ENCODE peak calls at places on chromosomes 7 and 10, in eight cellular contexts. J is B cell; I is mucosa of descending colon; X is activated naive CD4-positive, alpha-beta T cell treated with Interleukin-2 at 50 U/mL for 16 hours; L is right cardiac atrium; B is astrocyte of the hippocampus; D is NCI-H187; Q is neural crest cell. R is an unnamed sample.

GRCh38 chr10:33347227-33347626 is 12.8 kb upstream of the NRP1 start:
- DNase-seq in X (no peak), D (no peak), Q (no peak), L (no peak), B (no peak), J (no peak), I (no peak), R (no peak)

GRCh38 chr7:65840446-65840845 is 32.4 kb upstream of the VKORC1L1 start:
- DNase-seq in Q (peak; percentile 19), J (no peak), L (no peak), B (no peak), D (no peak), X (peak; percentile 17), I (no peak), R (no peak)

GRCh38 chr7:133481676-133482075 is 228.8 kb downstream of the EXOC4 start:
- DNase-seq in X (no peak), D (no peak), J (no peak), B (peak; percentile 73), L (no peak), I (no peak), Q (no peak), R (no peak)

GRCh38 chr7:50315739-50316671 is 11.5 kb downstream of the IKZF1 start:
- DNase-seq in Q (no peak), X (no peak), I (no peak), L (no peak), B (no peak), J (no peak), D (peak; percentile 46), R (no peak)

GRCh38 chr10:36007369-36007768 is 365.3 kb upstream of the FZD8 start:
- DNase-seq in X (no peak), J (no peak), L (no peak), B (no peak), I (no peak), Q (no peak), D (no peak), R (no peak)

GRCh38 chr7:110399421-110399820 is 691.5 kb upstream of the LRRN3 start:
- DNase-seq in I (no peak), X (no peak), L (no peak), D (no peak), J (no peak), B (no peak), Q (no peak), R (no peak)

GRCh38 chr7:40658731-40659130 is 523.9 kb downstream of the SUGCT start:
- DNase-seq in J (no peak), B (peak; percentile 25), D (no peak), I (no peak), X (no peak), L (peak; percentile 24), Q (no peak), R (no peak)

GRCh38 chr7:95590387-95591248 is 5.7 kb downstream of the PDK4 start:
- DNase-seq in I (no peak), D (no peak), B (no peak), Q (no peak), J (no peak), L (peak; percentile 28), X (no peak), R (no peak)

GRCh38 chr10:124575107-124576035 is 113.7 kb downstream of the LHPP start:
- DNase-seq in D (no peak), I (no peak), J (no peak), X (no peak), Q (no peak), B (no peak), L (peak; percentile 21), R (no peak)

GRCh38 chr7:24755541-24756416 is 1.5 kb downstream of the GSDME start:
- DNase-seq in X (no peak), B (peak; percentile 33), L (no peak), D (no peak), Q (no peak), I (no peak), J (no peak), R (no peak)

GRCh38 chr7:80165177-80165576 is 30.5 kb downstream of the GNAI1 start:
- DNase-seq in L (no peak), X (no peak), I (no peak), Q (no peak), J (no peak), D (no peak), B (no peak), R (no peak)

GRCh38 chr7:22123139-22123538 is 177.4 kb upstream of the CDCA7L start:
- DNase-seq in I (no peak), J (no peak), B (no peak), D (no peak), L (peak; percentile 72), X (no peak), Q (no peak), R (no peak)

GRCh38 chr7:79420464-79420863 is 33.0 kb downstream of the MAGI2 start:
- DNase-seq in B (peak; percentile 87), Q (no peak), X (no peak), L (no peak), I (no peak), D (no peak), J (no peak), R (no peak)

GRCh38 chr7:75642810-75643486 is 95.8 kb downstream of the HIP1 start:
- DNase-seq in B (peak; percentile 78), J (peak; percentile 75), D (peak; percentile 15), Q (peak; percentile 57), I (peak; percentile 47), L (peak; percentile 68), X (peak; percentile 70), R (peak; percentile 28)

GRCh38 chr10:5817322-5818047 is 4.3 kb upstream of the GDI2 start:
- DNase-seq in X (no peak), Q (no peak), D (no peak), B (no peak), I (no peak), L (no peak), J (peak; percentile 65), R (no peak)

GRCh38 chr10:60171436-60172013 is 218.2 kb downstream of the ANK3 start:
- DNase-seq in J (no peak), I (no peak), L (no peak), D (no peak), Q (no peak), B (no peak), X (no peak), R (no peak)

GRCh38 chr7:20870977-20871376 is 84.3 kb upstream of the SP8 start:
- DNase-seq in Q (no peak), J (no peak), I (no peak), L (no peak), X (no peak), B (no peak), D (no peak), R (no peak)

GRCh38 chr7:27128776-27129728 is 1.5 kb downstream of the HOXA4 start:
- DNase-seq in J (no peak), Q (no peak), B (no peak), D (no peak), L (no peak), I (peak; percentile 39), X (no peak), R (no peak)

GRCh38 chr10:102632394-102633062 is 11.8 kb upstream of the TRIM8 start:
- DNase-seq in X (no peak), J (no peak), Q (no peak), D (no peak), L (peak; percentile 66), B (peak; percentile 36), I (no peak), R (no peak)

GRCh38 chr7:102425639-102426267 is 7.6 kb upstream of the ORAI2 start:
- DNase-seq in J (peak; percentile 96), B (no peak), I (peak; percentile 67), L (peak; percentile 79), D (no peak), Q (no peak), X (peak; percentile 86), R (no peak)

GRCh38 chr7:55536619-55537457 is 35.5 kb downstream of the VOPP1 start:
- DNase-seq in J (no peak), L (no peak), I (no peak), D (no peak), B (no peak), Q (no peak), X (peak; percentile 21), R (no peak)

GRCh38 chr10:63605568-63605967 is 84.4 kb downstream of the REEP3 start:
- DNase-seq in L (no peak), Q (no peak), I (no peak), B (peak; percentile 52), X (no peak), D (no peak), J (no peak), R (no peak)

GRCh38 chr7:158816995-158817394 is 12.3 kb downstream of the ESYT2 start:
- DNase-seq in I (peak; percentile 81), B (no peak), J (no peak), X (no peak), L (no peak), Q (no peak), D (no peak), R (no peak)

GRCh38 chr7:50069613-50070012 is 23.4 kb downstream of the ZPBP start:
- DNase-seq in Q (no peak), I (peak; percentile 28), J (peak; percentile 50), L (peak; percentile 75), B (no peak), D (no peak), X (peak; percentile 11), R (no peak)

GRCh38 chr7:130418306-130418705 is 22.5 kb downstream of the CEP41 start:
- DNase-seq in I (no peak), D (no peak), X (no peak), B (peak; percentile 50), L (no peak), Q (no peak), J (no peak), R (no peak)

GRCh38 chr10:92573798-92574544 is at the start of gene IDE:
- DNase-seq in L (peak; percentile 94), J (peak; percentile 84), X (peak; percentile 85), D (peak; percentile 33), B (peak; percentile 96), Q (peak; percentile 87), I (peak; percentile 90), R (peak; percentile 89)

GRCh38 chr7:117127585-117128168 is 174.4 kb downstream of the ST7 start:
- DNase-seq in B (peak; percentile 61), Q (peak; percentile 6), J (no peak), I (peak; percentile 77), L (peak; percentile 65), D (no peak), X (peak; percentile 48), R (peak; percentile 46)

GRCh38 chr7:66739953-66740301 is 606 bp upstream of the RABGEF1 start:
- DNase-seq in J (no peak), B (no peak), I (no peak), X (no peak), L (no peak), Q (no peak), D (no peak), R (peak; percentile 9)

GRCh38 chr7:110142939-110143526 is 947.9 kb upstream of the LRRN3 start:
- DNase-seq in X (no peak), I (no peak), B (no peak), J (no peak), Q (no peak), D (no peak), L (no peak), R (no peak)

GRCh38 chr10:104340099-104340594 is 1.9 kb upstream of the ITPRIP start:
- DNase-seq in Q (no peak), B (no peak), D (no peak), X (no peak), L (peak; percentile 37), I (peak; percentile 33), J (no peak), R (no peak)

GRCh38 chr10:110423650-110424049 is 74.1 kb upstream of the DUSP5 start:
- DNase-seq in L (no peak), B (no peak), Q (no peak), I (no peak), X (no peak), J (no peak), D (no peak), R (no peak)

GRCh38 chr7:23184709-23185354 is 3.0 kb downstream of the NUP42 start:
- DNase-seq in L (peak; percentile 49), D (no peak), Q (peak; percentile 35), X (no peak), I (peak; percentile 74), B (peak; percentile 56), J (no peak), R (peak; percentile 64)

GRCh38 chr10:3778708-3779108 is 6.3 kb downstream of the KLF6 start:
- DNase-seq in L (no peak), J (no peak), D (no peak), B (peak; percentile 38), I (no peak), Q (no peak), X (no peak), R (no peak)

GRCh38 chr10:29257106-29257783 is 31.6 kb upstream of the LYZL1 start:
- DNase-seq in D (no peak), B (peak; percentile 84), X (no peak), J (no peak), I (peak; percentile 2), L (peak; percentile 81), Q (no peak), R (no peak)

R was measured in endothelial cell.